ENCODE peak calls at places on chromosome 2, in five cellular contexts. One of them, this sample, is unnamed.

GRCh38 chr2:135563793-135564192 is 32.5 kb downstream of the R3HDM1 start:
- DNase-seq in pancreas: no peak
- DNase-seq in AG04450: no peak
- DNase-seq in psoas muscle: no peak
- DNase-seq in adipocyte: no peak
- DNase-seq in this sample: no peak

GRCh38 chr2:56326346-56326741 is 142.6 kb downstream of the CCDC85A start:
- DNase-seq in pancreas: no peak
- DNase-seq in AG04450: no peak
- DNase-seq in psoas muscle: no peak
- DNase-seq in adipocyte: no peak
- DNase-seq in this sample: no peak

GRCh38 chr2:239304533-239305221 is 96.1 kb downstream of the HDAC4 start:
- DNase-seq in pancreas: peak; percentile 52
- DNase-seq in AG04450: no peak
- DNase-seq in psoas muscle: peak; percentile 36
- DNase-seq in adipocyte: no peak
- DNase-seq in this sample: peak; percentile 11

GRCh38 chr2:9423922-9424272 is 443 bp downstream of the CPSF3 start:
- DNase-seq in pancreas: no peak
- DNase-seq in AG04450: no peak
- DNase-seq in psoas muscle: no peak
- DNase-seq in adipocyte: no peak
- DNase-seq in this sample: peak; percentile 24

GRCh38 chr2:2840101-2840531 is 509.0 kb upstream of the MYT1L start:
- DNase-seq in pancreas: no peak
- DNase-seq in AG04450: no peak
- DNase-seq in psoas muscle: no peak
- DNase-seq in adipocyte: no peak
- DNase-seq in this sample: no peak

GRCh38 chr2:102753563-102754159 is 8.2 kb upstream of the TMEM182 start:
- DNase-seq in pancreas: no peak
- DNase-seq in AG04450: no peak
- DNase-seq in psoas muscle: no peak
- DNase-seq in adipocyte: peak; percentile 85
- DNase-seq in this sample: peak; percentile 13

GRCh38 chr2:51581636-51582267 is 549.8 kb upstream of the NRXN1 start:
- DNase-seq in pancreas: no peak
- DNase-seq in AG04450: no peak
- DNase-seq in psoas muscle: peak; percentile 13
- DNase-seq in adipocyte: no peak
- DNase-seq in this sample: no peak

GRCh38 chr2:227456772-227457171 is 15.2 kb upstream of the AGFG1 start:
- DNase-seq in pancreas: no peak
- DNase-seq in AG04450: no peak
- DNase-seq in psoas muscle: no peak
- DNase-seq in adipocyte: no peak
- DNase-seq in this sample: no peak

GRCh38 chr2:43201016-43201415 is 25.4 kb downstream of the ZFP36L2 start:
- DNase-seq in pancreas: no peak
- DNase-seq in AG04450: no peak
- DNase-seq in psoas muscle: no peak
- DNase-seq in adipocyte: no peak
- DNase-seq in this sample: no peak

GRCh38 chr2:61690078-61690477 is 151.9 kb upstream of the XPO1 start:
- DNase-seq in pancreas: no peak
- DNase-seq in AG04450: no peak
- DNase-seq in psoas muscle: no peak
- DNase-seq in adipocyte: no peak
- DNase-seq in this sample: no peak

GRCh38 chr2:45505138-45505537 is 105.9 kb downstream of the SRBD1 start:
- DNase-seq in pancreas: no peak
- DNase-seq in AG04450: no peak
- DNase-seq in psoas muscle: no peak
- DNase-seq in adipocyte: no peak
- DNase-seq in this sample: no peak

GRCh38 chr2:118826093-118826492 is 21.4 kb downstream of the EN1 start:
- DNase-seq in pancreas: no peak
- DNase-seq in AG04450: no peak
- DNase-seq in psoas muscle: no peak
- DNase-seq in adipocyte: no peak
- DNase-seq in this sample: no peak

GRCh38 chr2:129911363-129912065 is 68.0 kb upstream of the RAB6C start:
- DNase-seq in pancreas: peak; percentile 36
- DNase-seq in AG04450: no peak
- DNase-seq in psoas muscle: no peak
- DNase-seq in adipocyte: no peak
- DNase-seq in this sample: no peak

GRCh38 chr2:106323337-106324013 is 129.4 kb upstream of the UXS1 start:
- DNase-seq in pancreas: no peak
- DNase-seq in AG04450: no peak
- DNase-seq in psoas muscle: no peak
- DNase-seq in adipocyte: no peak
- DNase-seq in this sample: no peak

GRCh38 chr2:239721531-239721930 is 303.6 kb downstream of the NDUFA10 start:
- DNase-seq in pancreas: no peak
- DNase-seq in AG04450: no peak
- DNase-seq in psoas muscle: peak; percentile 41
- DNase-seq in adipocyte: no peak
- DNase-seq in this sample: no peak

GRCh38 chr2:241315879-241316700 is at the start of gene SEPTIN2:
- DNase-seq in pancreas: peak; percentile 72
- DNase-seq in AG04450: no peak
- DNase-seq in psoas muscle: no peak
- DNase-seq in adipocyte: peak; percentile 79
- DNase-seq in this sample: peak; percentile 78

GRCh38 chr2:45483997-45484396 is 127.1 kb downstream of the SRBD1 start:
- DNase-seq in pancreas: no peak
- DNase-seq in AG04450: no peak
- DNase-seq in psoas muscle: no peak
- DNase-seq in adipocyte: peak; percentile 15
- DNase-seq in this sample: no peak

GRCh38 chr2:181311841-181312240 is 145.3 kb upstream of the ITGA4 start:
- DNase-seq in pancreas: no peak
- DNase-seq in AG04450: no peak
- DNase-seq in psoas muscle: no peak
- DNase-seq in adipocyte: no peak
- DNase-seq in this sample: peak; percentile 32

GRCh38 chr2:224613543-224614317 is 28.6 kb upstream of the CUL3 start:
- DNase-seq in pancreas: no peak
- DNase-seq in AG04450: no peak
- DNase-seq in psoas muscle: no peak
- DNase-seq in adipocyte: no peak
- DNase-seq in this sample: no peak

GRCh38 chr2:105782123-105782522 is 37.4 kb downstream of the NCK2 start:
- DNase-seq in pancreas: no peak
- DNase-seq in AG04450: no peak
- DNase-seq in psoas muscle: no peak
- DNase-seq in adipocyte: no peak
- DNase-seq in this sample: no peak

GRCh38 chr2:162025121-162025911 is 48.7 kb downstream of the DPP4 start:
- DNase-seq in pancreas: no peak
- DNase-seq in AG04450: peak; percentile 60
- DNase-seq in psoas muscle: no peak
- DNase-seq in adipocyte: peak; percentile 68
- DNase-seq in this sample: no peak
- H3K9me3 ChIP-seq in pancreas: no peaks in the 10 kb centered on the region
- H3K9me3 ChIP-seq in AG04450: no peaks in the 10 kb centered on the region
- H3K9me3 ChIP-seq in psoas muscle: no peaks in the 10 kb centered on the region
- H3K9me3 ChIP-seq in adipocyte: no peaks in the 10 kb centered on the region
- H3K9me3 ChIP-seq in this sample: no peaks in the 10 kb centered on the region

GRCh38 chr2:63993871-63994270 is 25.4 kb downstream of the VPS54 start:
- DNase-seq in pancreas: no peak
- DNase-seq in AG04450: no peak
- DNase-seq in psoas muscle: no peak
- DNase-seq in adipocyte: no peak
- DNase-seq in this sample: no peak

GRCh38 chr2:63990072-63990471 is 29.2 kb downstream of the VPS54 start:
- DNase-seq in pancreas: no peak
- DNase-seq in AG04450: no peak
- DNase-seq in psoas muscle: no peak
- DNase-seq in adipocyte: no peak
- DNase-seq in this sample: no peak

GRCh38 chr2:63992061-63992685 is 27.1 kb downstream of the VPS54 start:
- DNase-seq in pancreas: no peak
- DNase-seq in AG04450: no peak
- DNase-seq in psoas muscle: no peak
- DNase-seq in adipocyte: no peak
- DNase-seq in this sample: no peak
- H3K9me3 ChIP-seq in pancreas: no peaks in the 10 kb centered on the region
- H3K9me3 ChIP-seq in AG04450: peaks cover 4% of the 10 kb centered on the region
- H3K9me3 ChIP-seq in psoas muscle: no peaks in the 10 kb centered on the region
- H3K9me3 ChIP-seq in adipocyte: no peaks in the 10 kb centered on the region
- H3K9me3 ChIP-seq in this sample: no peaks in the 10 kb centered on the region

GRCh38 chr2:145068509-145068908 is 548.6 kb upstream of the ZEB2 start:
- DNase-seq in pancreas: no peak
- DNase-seq in AG04450: no peak
- DNase-seq in psoas muscle: no peak
- DNase-seq in adipocyte: peak; percentile 21
- DNase-seq in this sample: no peak

GRCh38 chr2:145065278-145065677 is 545.4 kb upstream of the ZEB2 start:
- DNase-seq in pancreas: no peak
- DNase-seq in AG04450: no peak
- DNase-seq in psoas muscle: no peak
- DNase-seq in adipocyte: peak; percentile 44
- DNase-seq in this sample: no peak

GRCh38 chr2:145067631-145068030 is 547.7 kb upstream of the ZEB2 start:
- DNase-seq in pancreas: no peak
- DNase-seq in AG04450: no peak
- DNase-seq in psoas muscle: no peak
- DNase-seq in adipocyte: no peak
- DNase-seq in this sample: no peak

GRCh38 chr2:145066151-145066661 is 546.3 kb upstream of the ZEB2 start:
- DNase-seq in pancreas: no peak
- DNase-seq in AG04450: no peak
- DNase-seq in psoas muscle: no peak
- DNase-seq in adipocyte: peak; percentile 42
- DNase-seq in this sample: no peak

DNA sequence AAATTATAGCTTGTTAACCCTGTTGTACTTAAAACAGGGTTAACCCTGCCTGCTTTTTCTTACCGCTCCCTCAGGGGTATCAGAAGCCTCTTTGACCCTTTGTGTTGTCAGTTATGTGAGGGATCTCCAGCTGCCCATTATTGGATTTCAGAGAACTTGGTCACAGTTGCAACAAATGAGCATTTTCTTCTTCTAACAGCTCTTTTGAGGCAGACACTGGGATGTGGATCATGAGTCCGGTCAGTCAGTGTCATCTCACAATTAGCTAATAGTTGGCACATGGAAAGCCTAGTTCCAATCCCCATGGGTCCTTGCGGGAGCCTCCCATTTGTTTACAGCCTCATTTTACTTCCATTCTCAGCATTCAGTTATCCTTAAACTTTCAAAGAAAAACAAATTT is 546.9 kb upstream of the ZEB2 start:
- DNase-seq in pancreas: no peak
- DNase-seq in AG04450: no peak
- DNase-seq in psoas muscle: peak; percentile 52
- DNase-seq in adipocyte: no peak
- DNase-seq in this sample: no peak
- H3K9me3 ChIP-seq in pancreas: no peaks in the 10 kb centered on the region
- H3K9me3 ChIP-seq in AG04450: no peaks in the 10 kb centered on the region
- H3K9me3 ChIP-seq in psoas muscle: no peaks in the 10 kb centered on the region
- H3K9me3 ChIP-seq in adipocyte: no peaks in the 10 kb centered on the region
- H3K9me3 ChIP-seq in this sample: no peaks in the 10 kb centered on the region

GRCh38 chr2:204825681-204826080 is 280.4 kb downstream of the PARD3B start:
- DNase-seq in pancreas: no peak
- DNase-seq in AG04450: no peak
- DNase-seq in psoas muscle: no peak
- DNase-seq in adipocyte: no peak
- DNase-seq in this sample: no peak
- H3K9me3 ChIP-seq in pancreas: no peaks in the 10 kb centered on the region
- H3K9me3 ChIP-seq in AG04450: no peaks in the 10 kb centered on the region
- H3K9me3 ChIP-seq in psoas muscle: no peaks in the 10 kb centered on the region
- H3K9me3 ChIP-seq in adipocyte: peaks cover 4% of the 10 kb centered on the region
- H3K9me3 ChIP-seq in this sample: peaks cover 1% of the 10 kb centered on the region

GRCh38 chr2:22795467-22795866 is 589.5 kb upstream of the KLHL29 start:
- DNase-seq in pancreas: no peak
- DNase-seq in AG04450: no peak
- DNase-seq in psoas muscle: no peak
- DNase-seq in adipocyte: no peak
- DNase-seq in this sample: no peak

GRCh38 chr2:22800422-22800821 is 584.6 kb upstream of the KLHL29 start:
- DNase-seq in pancreas: no peak
- DNase-seq in AG04450: no peak
- DNase-seq in psoas muscle: no peak
- DNase-seq in adipocyte: no peak
- DNase-seq in this sample: no peak

GRCh38 chr2:22801071-22801470 is 583.9 kb upstream of the KLHL29 start:
- DNase-seq in pancreas: no peak
- DNase-seq in AG04450: no peak
- DNase-seq in psoas muscle: no peak
- DNase-seq in adipocyte: no peak
- DNase-seq in this sample: no peak

GRCh38 chr2:22798389-22798788 is 586.6 kb upstream of the KLHL29 start:
- DNase-seq in pancreas: no peak
- DNase-seq in AG04450: no peak
- DNase-seq in psoas muscle: no peak
- DNase-seq in adipocyte: no peak
- DNase-seq in this sample: no peak
- H3K9me3 ChIP-seq in pancreas: no peaks in the 10 kb centered on the region
- H3K9me3 ChIP-seq in AG04450: peaks cover 19% of the 10 kb centered on the region
- H3K9me3 ChIP-seq in psoas muscle: no peaks in the 10 kb centered on the region
- H3K9me3 ChIP-seq in adipocyte: no peaks in the 10 kb centered on the region
- H3K9me3 ChIP-seq in this sample: no peaks in the 10 kb centered on the region